ENCODE peak calls at places on chromosomes 7 and 10, in four cellular contexts. One of them, this sample, is unnamed.

GRCh38 chr10:96502561-96503267 is 11.0 kb downstream of the TLL2 start:
- DNase-seq in left lung: no peak
- DNase-seq in IMR-90: no peak
- DNase-seq in coronary artery: no peak
- DNase-seq in this sample: no peak

GRCh38 chr10:9613338-9613737 is 1404.3 kb upstream of the CELF2 start:
- DNase-seq in left lung: no peak
- DNase-seq in IMR-90: peak
- DNase-seq in coronary artery: no peak
- DNase-seq in this sample: no peak

GRCh38 chr10:53697038-53697437 is 924.5 kb upstream of the MBL2 start:
- DNase-seq in left lung: no peak
- DNase-seq in IMR-90: no peak
- DNase-seq in coronary artery: no peak
- DNase-seq in this sample: no peak

GRCh38 chr10:7580520-7580919 is 86.2 kb downstream of the ITIH5 start:
- DNase-seq in left lung: no peak
- DNase-seq in IMR-90: no peak
- DNase-seq in coronary artery: peak
- DNase-seq in this sample: no peak

GRCh38 chr10:21860718-21861117 is 142.8 kb downstream of the DNAJC1 start:
- DNase-seq in left lung: no peak
- DNase-seq in IMR-90: peak
- DNase-seq in coronary artery: no peak
- DNase-seq in this sample: no peak

GRCh38 chr7:71563276-71563675 is 431.3 kb downstream of the GALNT17 start:
- DNase-seq in left lung: no peak
- DNase-seq in IMR-90: no peak
- DNase-seq in coronary artery: no peak
- DNase-seq in this sample: no peak

GRCh38 chr10:33274096-33274785 is 60.2 kb downstream of the NRP1 start:
- DNase-seq in left lung: no peak
- DNase-seq in IMR-90: no peak
- DNase-seq in coronary artery: no peak
- DNase-seq in this sample: no peak

GRCh38 chr10:6151087-6151977 is 51.4 kb upstream of the PFKFB3 start:
- DNase-seq in left lung: peak
- DNase-seq in IMR-90: peak
- DNase-seq in coronary artery: no peak
- DNase-seq in this sample: no peak

GRCh38 chr7:75039709-75040108 is 33.9 kb downstream of the RCC1L start:
- DNase-seq in left lung: no peak
- DNase-seq in IMR-90: no peak
- DNase-seq in coronary artery: no peak
- DNase-seq in this sample: no peak

GRCh38 chr10:15163261-15163864 is 5.1 kb downstream of the NMT2 start:
- DNase-seq in left lung: no peak
- DNase-seq in IMR-90: peak
- DNase-seq in coronary artery: no peak
- DNase-seq in this sample: no peak

GRCh38 chr10:121900443-121901174 is 27.2 kb downstream of the ATE1 start:
- DNase-seq in left lung: no peak
- DNase-seq in IMR-90: peak
- DNase-seq in coronary artery: no peak
- DNase-seq in this sample: peak

GRCh38 chr10:122993797-122994336 is 13.7 kb downstream of the PSTK start:
- DNase-seq in left lung: no peak
- DNase-seq in IMR-90: no peak
- DNase-seq in coronary artery: no peak
- DNase-seq in this sample: no peak

GRCh38 chr10:62183442-62183841 is 85.2 kb downstream of the RTKN2 start:
- DNase-seq in left lung: no peak
- DNase-seq in IMR-90: no peak
- DNase-seq in coronary artery: no peak
- DNase-seq in this sample: no peak

GRCh38 chr10:130998046-130998435 is 313.5 kb downstream of the TCERG1L start:
- DNase-seq in left lung: no peak
- DNase-seq in IMR-90: no peak
- DNase-seq in coronary artery: peak
- DNase-seq in this sample: no peak

GRCh38 chr10:4370376-4370775 is 455.6 kb upstream of the AKR1E2 start:
- DNase-seq in left lung: no peak
- DNase-seq in IMR-90: no peak
- DNase-seq in coronary artery: no peak
- DNase-seq in this sample: no peak

GRCh38 chr7:137592232-137592896 is 248.8 kb upstream of the PTN start:
- DNase-seq in left lung: peak
- DNase-seq in IMR-90: peak
- DNase-seq in coronary artery: no peak
- DNase-seq in this sample: peak

GRCh38 chr7:141342664-141343400 is 208.4 kb upstream of the AGK start:
- DNase-seq in left lung: no peak
- DNase-seq in IMR-90: no peak
- DNase-seq in coronary artery: no peak
- DNase-seq in this sample: no peak

GRCh38 chr10:100714566-100714950 is 30.8 kb upstream of the PAX2 start:
- DNase-seq in left lung: no peak
- DNase-seq in IMR-90: no peak
- DNase-seq in coronary artery: no peak
- DNase-seq in this sample: no peak

GRCh38 chr7:139033346-139034114 is 2.3 kb downstream of the ZC3HAV1L start:
- DNase-seq in left lung: no peak
- DNase-seq in IMR-90: no peak
- DNase-seq in coronary artery: no peak
- DNase-seq in this sample: no peak

GRCh38 chr7:121831320-121831719 is 41.6 kb upstream of the PTPRZ1 start:
- DNase-seq in left lung: no peak
- DNase-seq in IMR-90: no peak
- DNase-seq in coronary artery: no peak
- DNase-seq in this sample: no peak

GRCh38 chr7:16801111-16801542 is 3.7 kb downstream of the AGR2 start:
- DNase-seq in left lung: no peak
- DNase-seq in IMR-90: peak
- DNase-seq in coronary artery: no peak
- DNase-seq in this sample: peak

GRCh38 chr10:112723876-112724275 is 226.2 kb upstream of the TCF7L2 start:
- DNase-seq in left lung: no peak
- DNase-seq in IMR-90: no peak
- DNase-seq in coronary artery: no peak
- DNase-seq in this sample: no peak

GRCh38 chr10:72248477-72249151 is 25.1 kb upstream of the DDIT4 start:
- DNase-seq in left lung: peak
- DNase-seq in IMR-90: no peak
- DNase-seq in coronary artery: peak
- DNase-seq in this sample: peak

GRCh38 chr7:155233703-155234492 is 63.8 kb upstream of the INSIG1 start:
- DNase-seq in left lung: no peak
- DNase-seq in IMR-90: no peak
- DNase-seq in coronary artery: no peak
- DNase-seq in this sample: no peak

GRCh38 chr10:79104264-79104954 is 35.6 kb downstream of the ZMIZ1 start:
- DNase-seq in left lung: no peak
- DNase-seq in IMR-90: peak
- DNase-seq in coronary artery: no peak
- DNase-seq in this sample: no peak

GRCh38 chr7:140541176-140541512 is 61.8 kb upstream of the MKRN1 start:
- DNase-seq in left lung: no peak
- DNase-seq in IMR-90: no peak
- DNase-seq in coronary artery: no peak
- DNase-seq in this sample: no peak

GRCh38 chr7:100019908-100020307 is 4.5 kb downstream of the ZKSCAN1 start:
- DNase-seq in left lung: no peak
- DNase-seq in IMR-90: no peak
- DNase-seq in coronary artery: no peak
- DNase-seq in this sample: no peak

GRCh38 chr10:87506988-87507387 is 2.3 kb downstream of the MINPP1 start:
- DNase-seq in left lung: no peak
- DNase-seq in IMR-90: no peak
- DNase-seq in coronary artery: no peak
- DNase-seq in this sample: no peak

GRCh38 chr7:77338883-77339629 is 77.1 kb downstream of the GSAP start:
- DNase-seq in left lung: peak
- DNase-seq in IMR-90: peak
- DNase-seq in coronary artery: no peak
- DNase-seq in this sample: no peak

GRCh38 chr7:28615091-28615490 is 202.8 kb downstream of the CREB5 start:
- DNase-seq in left lung: no peak
- DNase-seq in IMR-90: no peak
- DNase-seq in coronary artery: no peak
- DNase-seq in this sample: no peak

GRCh38 chr7:79820387-79820786 is 314.2 kb upstream of the GNAI1 start:
- DNase-seq in left lung: peak
- DNase-seq in IMR-90: peak
- DNase-seq in coronary artery: no peak
- DNase-seq in this sample: peak

GRCh38 chr7:128937647-128938523 is at the start of gene IRF5:
- DNase-seq in left lung: peak
- DNase-seq in IMR-90: no peak
- DNase-seq in coronary artery: no peak
- DNase-seq in this sample: no peak

GRCh38 chr10:98309366-98310355 is 41.7 kb upstream of the LOXL4 start:
- DNase-seq in left lung: peak
- DNase-seq in IMR-90: peak
- DNase-seq in coronary artery: no peak
- DNase-seq in this sample: no peak
- H3K4me3 ChIP-seq in left lung: no peak
- H3K4me3 ChIP-seq in IMR-90: peak
- H3K4me3 ChIP-seq in coronary artery: peak
- H3K4me3 ChIP-seq in this sample: peak

GRCh38 chr10:74189999-74190421 is 39.0 kb downstream of the ADK start:
- DNase-seq in left lung: no peak
- DNase-seq in IMR-90: peak
- DNase-seq in coronary artery: no peak
- DNase-seq in this sample: peak
- H3K4me3 ChIP-seq in left lung: no peak
- H3K4me3 ChIP-seq in IMR-90: peak
- H3K4me3 ChIP-seq in coronary artery: peak
- H3K4me3 ChIP-seq in this sample: peak

GRCh38 chr10:133377818-133378250 is 1.2 kb upstream of the PAOX start:
- DNase-seq in left lung: no peak
- DNase-seq in IMR-90: no peak
- DNase-seq in coronary artery: no peak
- DNase-seq in this sample: no peak
- H3K4me3 ChIP-seq in left lung: peak
- H3K4me3 ChIP-seq in IMR-90: peak
- H3K4me3 ChIP-seq in coronary artery: peak
- H3K4me3 ChIP-seq in this sample: peak

GRCh38 chr7:48090095-48090805 is 1.2 kb downstream of the UPP1 start:
- DNase-seq in left lung: peak
- DNase-seq in IMR-90: peak
- DNase-seq in coronary artery: no peak
- DNase-seq in this sample: no peak
- H3K4me3 ChIP-seq in left lung: peak
- H3K4me3 ChIP-seq in IMR-90: peak
- H3K4me3 ChIP-seq in coronary artery: peak
- H3K4me3 ChIP-seq in this sample: peak

GRCh38 chr10:99519690-99520039 is 13.1 kb upstream of the NKX2-3 start:
- DNase-seq in left lung: no peak
- DNase-seq in IMR-90: no peak
- DNase-seq in coronary artery: no peak
- DNase-seq in this sample: no peak
- H3K4me3 ChIP-seq in left lung: no peak
- H3K4me3 ChIP-seq in IMR-90: no peak
- H3K4me3 ChIP-seq in coronary artery: no peak
- H3K4me3 ChIP-seq in this sample: no peak

GRCh38 chr7:1368682-1369571 is 90.3 kb downstream of the MICALL2 start:
- DNase-seq in left lung: no peak
- DNase-seq in IMR-90: no peak
- DNase-seq in coronary artery: no peak
- DNase-seq in this sample: no peak
- H3K4me3 ChIP-seq in left lung: no peak
- H3K4me3 ChIP-seq in IMR-90: no peak
- H3K4me3 ChIP-seq in coronary artery: peak
- H3K4me3 ChIP-seq in this sample: no peak